ENCODE peak calls at places on chromosome 18, in six cellular contexts. One of them, this sample, is unnamed.

GRCh38 chr18:25349926-25350560 is 1.9 kb downstream of the ZNF521 start:
- DNase-seq in HCT116: no peak
- DNase-seq in transverse colon: no peak
- DNase-seq in upper lobe of left lung: peak
- DNase-seq in spleen: peak
- DNase-seq in K562: no peak
- DNase-seq in this sample: no peak

GRCh38 chr18:3648695-3649094 is 198.7 kb downstream of the TGIF1 start:
- DNase-seq in upper lobe of left lung: no peak
- DNase-seq in HCT116: no peak
- DNase-seq in K562: no peak
- DNase-seq in transverse colon: no peak
- DNase-seq in spleen: no peak
- DNase-seq in this sample: no peak

GRCh38 chr18:7002107-7002506 is 115.5 kb downstream of the LAMA1 start:
- DNase-seq in upper lobe of left lung: no peak
- DNase-seq in transverse colon: no peak
- DNase-seq in K562: no peak
- DNase-seq in spleen: no peak
- DNase-seq in HCT116: no peak
- DNase-seq in this sample: no peak

GRCh38 chr18:50878345-50879301 is at the start of gene ME2:
- DNase-seq in K562: peak
- DNase-seq in upper lobe of left lung: peak
- DNase-seq in spleen: peak
- DNase-seq in HCT116: peak
- DNase-seq in transverse colon: peak
- DNase-seq in this sample: peak

GRCh38 chr18:378039-378438 is 110.2 kb upstream of the THOC1 start:
- DNase-seq in spleen: no peak
- DNase-seq in K562: no peak
- DNase-seq in HCT116: no peak
- DNase-seq in transverse colon: no peak
- DNase-seq in upper lobe of left lung: peak
- DNase-seq in this sample: no peak

GRCh38 chr18:11672846-11673454 is 16.1 kb upstream of the GNAL start:
- DNase-seq in spleen: no peak
- DNase-seq in upper lobe of left lung: no peak
- DNase-seq in HCT116: no peak
- DNase-seq in K562: no peak
- DNase-seq in transverse colon: no peak
- DNase-seq in this sample: no peak

GRCh38 chr18:8626414-8627106 is 17.3 kb downstream of the RAB12 start:
- DNase-seq in upper lobe of left lung: no peak
- DNase-seq in transverse colon: no peak
- DNase-seq in K562: no peak
- DNase-seq in HCT116: no peak
- DNase-seq in spleen: no peak
- DNase-seq in this sample: no peak

GRCh38 chr18:8706981-8707940 is 1.9 kb downstream of the MTCL1 start:
- DNase-seq in spleen: peak
- DNase-seq in HCT116: no peak
- DNase-seq in upper lobe of left lung: peak
- DNase-seq in K562: no peak
- DNase-seq in transverse colon: no peak
- DNase-seq in this sample: peak

GRCh38 chr18:27615345-27615844 is 430.3 kb upstream of the CHST9 start:
- DNase-seq in HCT116: no peak
- DNase-seq in K562: no peak
- DNase-seq in spleen: no peak
- DNase-seq in transverse colon: no peak
- DNase-seq in upper lobe of left lung: no peak
- DNase-seq in this sample: no peak

GRCh38 chr18:10228380-10228779 is 226.1 kb upstream of the APCDD1 start:
- DNase-seq in upper lobe of left lung: no peak
- DNase-seq in spleen: no peak
- DNase-seq in K562: no peak
- DNase-seq in transverse colon: no peak
- DNase-seq in HCT116: no peak
- DNase-seq in this sample: no peak

GRCh38 chr18:8732442-8733360 is 27.3 kb downstream of the MTCL1 start:
- DNase-seq in K562: no peak
- DNase-seq in upper lobe of left lung: peak
- DNase-seq in transverse colon: no peak
- DNase-seq in spleen: no peak
- DNase-seq in HCT116: no peak
- DNase-seq in this sample: no peak

GRCh38 chr18:25016181-25016580 is 335.8 kb downstream of the ZNF521 start:
- DNase-seq in HCT116: no peak
- DNase-seq in K562: no peak
- DNase-seq in transverse colon: no peak
- DNase-seq in upper lobe of left lung: no peak
- DNase-seq in spleen: no peak
- DNase-seq in this sample: no peak

GRCh38 chr18:35811896-35812295 is 160.6 kb upstream of the RMP24 start:
- DNase-seq in HCT116: no peak
- DNase-seq in K562: no peak
- DNase-seq in spleen: no peak
- DNase-seq in transverse colon: no peak
- DNase-seq in upper lobe of left lung: no peak
- DNase-seq in this sample: no peak

GRCh38 chr18:54089749-54090459 is 134.6 kb downstream of the MBD2 start:
- DNase-seq in K562: no peak
- DNase-seq in spleen: no peak
- DNase-seq in HCT116: no peak
- DNase-seq in transverse colon: no peak
- DNase-seq in upper lobe of left lung: no peak
- DNase-seq in this sample: no peak

GRCh38 chr18:23626451-23627279 is 36.0 kb downstream of the ANKRD29 start:
- DNase-seq in HCT116: no peak
- DNase-seq in K562: no peak
- DNase-seq in transverse colon: no peak
- DNase-seq in spleen: no peak
- DNase-seq in upper lobe of left lung: no peak
- DNase-seq in this sample: no peak

GRCh38 chr18:8960740-8961657 is 141.5 kb upstream of the NDUFV2 start:
- DNase-seq in spleen: no peak
- DNase-seq in upper lobe of left lung: no peak
- DNase-seq in K562: no peak
- DNase-seq in transverse colon: no peak
- DNase-seq in HCT116: no peak
- DNase-seq in this sample: no peak

DNA sequence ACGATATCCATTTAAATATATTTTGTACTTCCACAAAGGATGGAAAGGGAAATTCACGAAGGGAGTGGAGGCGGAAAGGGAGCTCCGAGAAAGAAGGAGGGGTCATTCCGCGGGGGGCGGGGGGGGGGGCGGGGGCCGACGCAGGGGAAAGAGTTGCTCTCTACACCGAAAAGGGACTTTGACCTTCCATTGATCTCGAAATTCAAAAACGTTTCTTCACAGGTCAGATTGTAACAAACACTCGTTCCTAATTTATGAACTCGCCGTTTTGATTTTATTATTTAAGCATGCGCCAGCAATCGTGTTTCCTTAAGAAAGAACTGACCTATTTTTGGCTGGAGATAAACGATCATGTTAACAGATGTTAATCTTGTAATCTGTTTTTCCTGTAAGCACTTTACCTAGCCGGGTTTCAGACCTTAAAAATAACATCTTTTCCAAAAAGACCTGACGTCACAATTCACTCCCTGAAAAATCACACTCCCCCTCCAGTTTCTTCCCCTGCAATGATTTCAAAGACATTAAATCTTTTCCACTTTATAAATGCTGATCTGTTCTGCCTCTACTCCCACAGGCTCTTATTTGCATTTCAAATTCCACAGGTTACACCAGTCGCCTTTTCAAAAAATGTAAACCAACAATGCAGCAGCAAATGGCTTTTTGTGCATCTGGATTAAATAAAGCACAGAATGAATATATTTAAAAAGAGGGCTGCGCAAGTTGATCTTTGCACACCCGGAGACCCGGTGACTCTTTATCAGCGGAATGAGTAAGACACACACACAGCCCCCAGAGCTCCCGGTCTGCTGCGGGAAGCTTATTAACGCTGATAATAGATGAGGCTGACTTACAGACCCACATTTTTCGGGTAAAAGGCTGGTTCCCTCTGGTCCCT is 1.6 kb downstream of the ZNF516 start:
- DNase-seq in HCT116: no peak
- DNase-seq in spleen: no peak
- DNase-seq in upper lobe of left lung: no peak
- DNase-seq in K562: peak
- DNase-seq in transverse colon: no peak
- DNase-seq in this sample: no peak
- TF ChIP-seq POLR2AphosphoS5 in HCT116: no peak
- TF ChIP-seq POLR2AphosphoS5 in spleen: no peak
- TF ChIP-seq POLR2AphosphoS5 in upper lobe of left lung: no peak
- TF ChIP-seq POLR2AphosphoS5 in K562: no peak
- TF ChIP-seq POLR2AphosphoS5 in transverse colon: no peak
- TF ChIP-seq POLR2AphosphoS5 in this sample: no peak

DNA sequence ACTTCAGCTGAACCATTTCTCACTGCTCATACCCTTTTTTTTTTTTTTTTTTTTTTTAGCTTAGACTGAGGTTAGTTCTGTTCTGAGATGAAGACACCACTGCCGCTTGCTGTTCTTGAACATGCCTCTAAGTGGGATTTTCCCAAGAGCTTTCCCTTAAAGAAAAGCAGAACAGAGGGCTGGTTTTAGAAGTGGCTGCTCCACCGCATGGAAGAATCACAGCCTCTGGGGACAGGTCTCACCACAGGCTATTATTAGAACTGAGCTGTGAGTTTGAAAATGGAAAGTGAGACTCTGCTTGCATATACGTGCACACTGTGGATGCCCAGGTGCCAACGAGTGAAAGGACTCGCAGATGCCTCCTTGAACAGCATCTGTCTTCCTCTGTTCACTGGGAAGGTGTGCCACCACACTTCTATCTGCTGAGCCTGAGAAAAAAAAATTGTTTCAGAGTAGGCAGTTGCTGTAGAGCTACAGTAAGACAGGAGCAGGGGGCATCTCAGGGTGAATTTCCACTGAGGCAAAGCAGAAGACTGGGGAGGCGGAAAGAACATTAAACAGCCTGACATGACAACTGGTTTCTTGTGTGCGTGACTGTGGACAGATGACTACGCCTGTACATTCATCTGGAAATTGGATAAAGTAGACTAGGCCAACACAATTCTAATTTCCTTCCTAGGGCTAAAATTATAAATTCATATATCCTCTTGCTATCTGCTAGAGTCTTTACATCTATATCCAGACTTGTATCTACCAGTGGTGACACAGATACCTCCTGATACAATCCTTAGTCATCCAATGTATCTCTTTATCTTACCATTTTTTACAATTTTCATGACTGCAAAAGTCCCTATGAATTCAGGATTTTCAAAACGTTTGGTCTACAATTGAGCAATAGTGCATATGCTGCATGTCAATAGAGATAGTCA is 1045.7 kb upstream of the CELF4 start:
- DNase-seq in spleen: no peak
- DNase-seq in HCT116: no peak
- DNase-seq in transverse colon: no peak
- DNase-seq in upper lobe of left lung: no peak
- DNase-seq in K562: no peak
- DNase-seq in this sample: no peak
- TF ChIP-seq POLR2AphosphoS5 in spleen: no peak
- TF ChIP-seq POLR2AphosphoS5 in HCT116: no peak
- TF ChIP-seq POLR2AphosphoS5 in transverse colon: no peak
- TF ChIP-seq POLR2AphosphoS5 in upper lobe of left lung: no peak
- TF ChIP-seq POLR2AphosphoS5 in K562: no peak
- TF ChIP-seq POLR2AphosphoS5 in this sample: no peak

GRCh38 chr18:70419526-70419925 is 130.7 kb downstream of the SOCS6 start:
- DNase-seq in spleen: no peak
- DNase-seq in transverse colon: no peak
- DNase-seq in upper lobe of left lung: no peak
- DNase-seq in K562: no peak
- DNase-seq in HCT116: no peak
- DNase-seq in this sample: no peak
- TF ChIP-seq POLR2AphosphoS5 in spleen: no peak
- TF ChIP-seq POLR2AphosphoS5 in transverse colon: no peak
- TF ChIP-seq POLR2AphosphoS5 in upper lobe of left lung: no peak
- TF ChIP-seq POLR2AphosphoS5 in K562: no peak
- TF ChIP-seq POLR2AphosphoS5 in HCT116: no peak
- TF ChIP-seq POLR2AphosphoS5 in this sample: no peak

GRCh38 chr18:71189581-71189980 is 900.7 kb downstream of the SOCS6 start:
- DNase-seq in K562: no peak
- DNase-seq in upper lobe of left lung: no peak
- DNase-seq in spleen: no peak
- DNase-seq in transverse colon: no peak
- DNase-seq in HCT116: no peak
- DNase-seq in this sample: no peak

DNA sequence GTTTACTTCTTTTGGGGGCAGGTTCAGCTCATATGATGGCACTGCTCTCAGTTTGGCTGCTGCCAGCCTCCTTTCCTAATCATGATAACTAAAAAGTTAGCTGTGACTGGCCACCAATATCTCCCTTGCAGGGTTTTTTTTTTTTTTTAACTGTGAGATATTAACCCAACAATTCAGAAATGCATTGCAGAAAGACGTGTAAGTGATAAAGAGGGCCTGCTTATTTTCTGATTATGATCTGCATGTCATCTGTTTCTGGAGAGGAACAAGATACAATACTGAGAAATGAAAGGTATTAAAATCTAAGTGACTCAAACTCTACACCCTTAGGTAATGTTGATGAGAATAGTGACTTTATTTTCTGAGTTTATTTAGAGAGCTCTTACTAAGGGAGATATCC is 905.6 kb downstream of the SOCS6 start:
- DNase-seq in HCT116: no peak
- DNase-seq in spleen: no peak
- DNase-seq in transverse colon: no peak
- DNase-seq in upper lobe of left lung: no peak
- DNase-seq in K562: no peak
- DNase-seq in this sample: no peak
- TF ChIP-seq POLR2AphosphoS5 in HCT116: no peak
- TF ChIP-seq POLR2AphosphoS5 in spleen: no peak
- TF ChIP-seq POLR2AphosphoS5 in transverse colon: no peak
- TF ChIP-seq POLR2AphosphoS5 in upper lobe of left lung: no peak
- TF ChIP-seq POLR2AphosphoS5 in K562: no peak
- TF ChIP-seq POLR2AphosphoS5 in this sample: no peak

DNA sequence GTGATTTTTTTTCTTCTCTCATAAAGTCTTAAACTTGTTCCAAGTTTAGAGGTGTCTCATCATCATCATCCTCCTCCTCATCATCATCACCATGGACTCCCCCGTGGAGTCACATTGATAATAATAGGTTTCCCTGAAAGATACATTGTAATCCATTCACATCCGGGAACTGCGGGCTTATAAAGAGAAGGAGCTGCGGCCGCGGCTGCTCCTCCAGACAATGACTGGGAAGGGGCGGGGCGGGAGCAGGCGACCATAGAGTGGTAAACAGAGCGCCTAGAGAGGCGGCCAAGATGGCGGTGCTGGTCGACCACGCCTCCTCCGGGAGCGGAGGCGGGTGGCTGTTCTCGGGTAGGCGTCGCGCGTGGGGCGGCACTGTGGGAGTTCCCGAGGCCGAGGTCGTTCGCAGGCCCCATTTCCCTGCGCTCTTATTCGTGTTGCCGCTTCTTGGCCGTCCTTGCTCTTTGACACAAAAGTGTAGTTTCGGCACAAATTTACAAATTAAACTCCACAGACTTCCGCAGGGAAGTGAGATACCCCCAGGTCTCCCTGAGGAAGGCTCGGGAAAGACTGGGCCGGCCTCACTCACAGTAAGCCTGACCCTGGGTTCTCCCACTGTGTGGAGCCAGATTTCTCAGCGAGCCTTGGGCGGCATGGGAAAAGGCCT is 1.8 kb upstream of the TCF4 start:
- DNase-seq in HCT116: no peak
- DNase-seq in K562: peak
- DNase-seq in spleen: peak
- DNase-seq in upper lobe of left lung: peak
- DNase-seq in transverse colon: peak
- DNase-seq in this sample: peak
- TF ChIP-seq POLR2AphosphoS5 in HCT116: no peak
- TF ChIP-seq POLR2AphosphoS5 in K562: peak
- TF ChIP-seq POLR2AphosphoS5 in spleen: peak
- TF ChIP-seq POLR2AphosphoS5 in upper lobe of left lung: peak
- TF ChIP-seq POLR2AphosphoS5 in transverse colon: peak
- TF ChIP-seq POLR2AphosphoS5 in this sample: peak

This sample was measured in prostate gland.